ENCODE peak calls at places on chromosomes 1 and 21, in seven cellular contexts. V is IMR-90; D is CD8-positive, alpha-beta memory T cell; K is amygdala; G is germinal center; U is OCI-M1; T is lower leg skin. F is an unnamed sample.

GRCh38 chr1:3169621-3170356 is 100.8 kb downstream of the PRDM16 start:
- DNase-seq in V (no peak), D (no peak), K (no peak), G (no peak), U (no peak), T (no peak), F (no peak)

GRCh38 chr21:38151021-38151645 is 105.7 kb upstream of the KCNJ15 start:
- DNase-seq in V (no peak), D (no peak), K (no peak), G (no peak), U (no peak), T (no peak), F (no peak)

GRCh38 chr21:35136586-35137254 is 87.6 kb upstream of the RUNX1 start:
- DNase-seq in V (peak), D (no peak), K (no peak), G (no peak), U (no peak), T (no peak), F (no peak)

GRCh38 chr1:32350785-32351076 is 11.6 kb downstream of the FAM229A start:
- DNase-seq in V (no peak), D (no peak), K (no peak), G (no peak), U (no peak), T (no peak), F (no peak)

GRCh38 chr1:60911980-60912692 is 170.2 kb upstream of the NFIA start:
- DNase-seq in V (no peak), D (no peak), K (no peak), G (no peak), U (no peak), T (peak), F (no peak)

GRCh38 chr1:54671985-54672608 is 30.5 kb downstream of the MROH7 start:
- DNase-seq in V (peak), D (peak), K (no peak), G (peak), U (peak), T (peak), F (peak)

GRCh38 chr1:155075535-155075934 is 3.1 kb upstream of the EFNA3 start:
- DNase-seq in V (no peak), D (no peak), K (no peak), G (no peak), U (no peak), T (no peak), F (no peak)

GRCh38 chr1:185317886-185318310 is 855 bp upstream of the IVNS1ABP start:
- DNase-seq in V (no peak), D (peak), K (no peak), G (peak), U (peak), T (peak), F (peak)

GRCh38 chr1:55374801-55375616 is 159.8 kb upstream of the USP24 start:
- DNase-seq in V (no peak), D (no peak), K (peak), G (no peak), U (no peak), T (peak), F (no peak)

GRCh38 chr1:118077331-118078055 is 107.5 kb downstream of the SPAG17 start:
- DNase-seq in V (peak), D (no peak), K (no peak), G (no peak), U (peak), T (no peak), F (no peak)

GRCh38 chr1:5424802-5425201 is 567.4 kb downstream of the NPHP4 start:
- DNase-seq in V (no peak), D (no peak), K (no peak), G (no peak), U (no peak), T (no peak), F (no peak)

GRCh38 chr1:240210026-240210425 is 118.3 kb downstream of the FMN2 start:
- DNase-seq in V (peak), D (no peak), K (no peak), G (no peak), U (no peak), T (no peak), F (no peak)

GRCh38 chr1:46315669-46316403 is 12.3 kb downstream of the UQCRH start:
- DNase-seq in V (peak), D (no peak), K (no peak), G (no peak), U (no peak), T (no peak), F (no peak)

GRCh38 chr1:192763756-192764155 is 45.1 kb upstream of the RGS2 start:
- DNase-seq in V (peak), D (no peak), K (no peak), G (no peak), U (peak), T (no peak), F (no peak)

GRCh38 chr1:40751802-40752201 is 31.8 kb upstream of the KCNQ4 start:
- DNase-seq in V (no peak), D (no peak), K (no peak), G (no peak), U (no peak), T (no peak), F (no peak)

GRCh38 chr1:62321438-62321837 is 2.2 kb upstream of the KANK4 start:
- DNase-seq in V (peak), D (no peak), K (no peak), G (no peak), U (no peak), T (no peak), F (no peak)

GRCh38 chr21:37855568-37856391 is 60.5 kb downstream of the KCNJ6 start:
- DNase-seq in V (peak), D (no peak), K (no peak), G (no peak), U (no peak), T (no peak), F (no peak)

GRCh38 chr1:42420911-42421585 is 34.8 kb downstream of the ZMYND12 start:
- DNase-seq in V (peak), D (no peak), K (no peak), G (no peak), U (no peak), T (no peak), F (no peak)

GRCh38 chr1:32917521-32917920 is 16.3 kb upstream of the TMEM54 start:
- DNase-seq in V (no peak), D (no peak), K (no peak), G (no peak), U (no peak), T (no peak), F (no peak)

GRCh38 chr1:190864013-190864610 is 386.4 kb upstream of the BRINP3 start:
- DNase-seq in V (no peak), D (no peak), K (no peak), G (no peak), U (no peak), T (no peak), F (no peak)

GRCh38 chr1:76031496-76031895 is 43.0 kb upstream of the ST6GALNAC3 start:
- DNase-seq in V (no peak), D (no peak), K (no peak), G (no peak), U (no peak), T (no peak), F (no peak)

GRCh38 chr1:78075621-78076020 is 29.9 kb downstream of the GIPC2 start:
- DNase-seq in V (peak), D (no peak), K (no peak), G (no peak), U (no peak), T (no peak), F (no peak)

GRCh38 chr1:81670286-81670685 is 130.4 kb upstream of the ADGRL2 start:
- DNase-seq in V (peak), D (no peak), K (peak), G (no peak), U (no peak), T (peak), F (no peak)

GRCh38 chr21:21174676-21175075 is 176.5 kb downstream of the NCAM2 start:
- DNase-seq in V (no peak), D (no peak), K (no peak), G (no peak), U (no peak), T (no peak), F (no peak)

GRCh38 chr1:207962716-207963428 is 51.9 kb upstream of the CD34 start:
- DNase-seq in V (no peak), D (no peak), K (peak), G (peak), U (no peak), T (peak), F (no peak)